ENCODE peak calls at places on chromosomes 12 and 14, in nine cellular contexts. N is adrenal gland; D is H54; V is activated CD4-positive, CD25-positive, alpha-beta regulatory T cell treated with anti-CD3 and anti-CD28 coated beads, Interleukin-2, amount 50 U/mL, for 72 hours; U is RPMI7951; Q is left cardiac atrium; L is RPMI8226; F is mucosa of gallbladder; B is lower leg skin. I is an unnamed sample.

GRCh38 chr14:95759952-95760351 is 46.0 kb upstream of the TCL1A start:
- DNase-seq in N (no peak), D (no peak), V (no peak), U (peak; percentile 41), Q (no peak), L (no peak), F (no peak), B (no peak), I (no peak)

GRCh38 chr14:75944607-75945241 is 37.1 kb downstream of the TGFB3 start:
- DNase-seq in N (no peak), D (no peak), V (no peak), U (no peak), Q (no peak), L (no peak), F (no peak), B (no peak), I (no peak)

GRCh38 chr12:42235426-42235825 is 2.6 kb downstream of the YAF2 start:
- DNase-seq in N (no peak), D (no peak), V (no peak), U (no peak), Q (no peak), L (no peak), F (no peak), B (no peak), I (no peak)

GRCh38 chr14:99681101-99681831 is 2.8 kb upstream of the CYP46A1 start:
- DNase-seq in N (no peak), D (no peak), V (no peak), U (no peak), Q (no peak), L (no peak), F (no peak), B (no peak), I (no peak)

GRCh38 chr12:75852143-75852542 is 179.4 kb downstream of the PHLDA1 start:
- DNase-seq in N (no peak), D (no peak), V (no peak), U (peak; percentile 63), Q (no peak), L (no peak), F (no peak), B (no peak), I (no peak)

GRCh38 chr12:115103884-115104883 is 420.2 kb upstream of the TBX3 start:
- DNase-seq in N (peak; percentile 76), D (no peak), V (no peak), U (peak; percentile 93), Q (peak; percentile 30), L (no peak), F (peak; percentile 48), B (no peak), I (no peak)

GRCh38 chr12:68240975-68241374 is 12.4 kb downstream of the IL22 start:
- DNase-seq in N (no peak), D (no peak), V (peak; percentile 43), U (peak; percentile 68), Q (no peak), L (peak; percentile 62), F (peak; percentile 25), B (no peak), I (peak; percentile 21)

GRCh38 chr12:52055781-52056711 is 4.8 kb downstream of the NR4A1 start:
- DNase-seq in N (peak; percentile 73), D (no peak), V (no peak), U (no peak), Q (peak; percentile 49), L (no peak), F (no peak), B (no peak), I (no peak)

GRCh38 chr14:92362781-92363235 is 39.8 kb downstream of the SLC24A4 start:
- DNase-seq in N (peak; percentile 73), D (peak; percentile 32), V (no peak), U (peak; percentile 67), Q (peak; percentile 40), L (no peak), F (no peak), B (peak; percentile 86), I (no peak)

GRCh38 chr14:48398675-48399282 is 723.4 kb upstream of the MDGA2 start:
- DNase-seq in N (no peak), D (peak; percentile 3), V (no peak), U (peak; percentile 42), Q (no peak), L (peak; percentile 23), F (no peak), B (no peak), I (no peak)

GRCh38 chr12:108306014-108306501 is 33.1 kb downstream of the CMKLR1 start:
- DNase-seq in N (peak; percentile 75), D (no peak), V (no peak), U (peak; percentile 96), Q (peak; percentile 44), L (no peak), F (no peak), B (no peak), I (no peak)

GRCh38 chr14:26597136-26598080 is at the start of gene NOVA1:
- DNase-seq in N (peak; percentile 54), D (no peak), V (no peak), U (peak; percentile 11), Q (peak; percentile 20), L (no peak), F (peak; percentile 10), B (peak; percentile 85), I (no peak)

GRCh38 chr12:109723311-109723791 is 9.7 kb downstream of the FAM222A start:
- DNase-seq in N (peak; percentile 90), D (no peak), V (no peak), U (no peak), Q (peak; percentile 69), L (no peak), F (peak; percentile 77), B (no peak), I (no peak)

GRCh38 chr14:97446087-97446486 is 648.9 kb downstream of the VRK1 start:
- DNase-seq in N (no peak), D (no peak), V (no peak), U (no peak), Q (no peak), L (no peak), F (no peak), B (no peak), I (no peak)

GRCh38 chr12:102540856-102541385 is 60.6 kb upstream of the IGF1 start:
- DNase-seq in N (no peak), D (no peak), V (no peak), U (no peak), Q (no peak), L (no peak), F (no peak), B (no peak), I (no peak)

GRCh38 chr14:34232790-34233189 is 229.2 kb downstream of the SPTSSA start:
- DNase-seq in N (no peak), D (no peak), V (no peak), U (no peak), Q (no peak), L (no peak), F (no peak), B (no peak), I (no peak)

GRCh38 chr14:77303417-77304156 is 17.1 kb downstream of the POMT2 start:
- DNase-seq in N (peak; percentile 83), D (peak; percentile 67), V (no peak), U (peak; percentile 89), Q (no peak), L (no peak), F (peak; percentile 59), B (no peak), I (no peak)

GRCh38 chr12:109738209-109738608 is 24.6 kb downstream of the FAM222A start:
- DNase-seq in N (peak; percentile 48), D (no peak), V (peak; percentile 2), U (no peak), Q (peak; percentile 13), L (no peak), F (no peak), B (no peak), I (no peak)

GRCh38 chr14:53851394-53852056 is 105.1 kb downstream of the BMP4 start:
- DNase-seq in N (no peak), D (no peak), V (no peak), U (no peak), Q (no peak), L (no peak), F (no peak), B (no peak), I (no peak)

I was measured in activated effector memory CD4-positive, alpha-beta T cell treated with Interleukin-2 at 50 U/mL for 16 hours.